ENCODE peak calls at places on chromosomes 13 and 19, in nine cellular contexts. N is T-cell; E is HS-5; G is RPMI7951; W is activated CD4-positive, alpha-beta T cell treated with anti-CD3 and anti-CD28 coated beads for 36 hours; M is stimulated activated CD8-positive, alpha-beta memory T cell treated with anti-CD3 and anti-CD28 coated beads, Interleukin-15, amount 100 ng/mL, for 24 hours; S is RPMI8226; L is posterior cingulate gyrus; B is activated B cell treated with CpG ODN at 0.5 μM for 24 hours. P is an unnamed sample.

GRCh38 chr19:41869374-41869955 is 7.6 kb upstream of the CD79A start:
- DNase-seq in N (no peak), E (no peak), G (no peak), W (no peak), M (no peak), S (no peak), L (no peak), B (no peak), P (no peak)

GRCh38 chr19:10113964-10114650 is 2.6 kb downstream of the P2RY11 start:
- DNase-seq in N (no peak), E (no peak), G (no peak), W (no peak), M (no peak), S (peak), L (no peak), B (no peak), P (no peak)

GRCh38 chr13:75908137-75908536 is 272.0 kb downstream of the LMO7 start:
- DNase-seq in N (no peak), E (no peak), G (peak), W (no peak), M (no peak), S (no peak), L (no peak), B (no peak), P (no peak)

GRCh38 chr13:98098511-98098910 is 44.4 kb upstream of the FARP1 start:
- DNase-seq in N (no peak), E (peak), G (no peak), W (no peak), M (no peak), S (no peak), L (no peak), B (no peak), P (no peak)

GRCh38 chr19:45469835-45470146 is 2.0 kb downstream of the FOSB start:
- DNase-seq in N (peak), E (no peak), G (no peak), W (peak), M (no peak), S (peak), L (no peak), B (no peak), P (no peak)

GRCh38 chr13:104592127-104592526 is 1525.9 kb upstream of the SLC10A2 start:
- DNase-seq in N (no peak), E (peak), G (no peak), W (no peak), M (no peak), S (no peak), L (no peak), B (no peak), P (peak)

GRCh38 chr13:84445776-84446175 is 563.5 kb upstream of the SLITRK1 start:
- DNase-seq in N (no peak), E (no peak), G (peak), W (no peak), M (no peak), S (no peak), L (no peak), B (no peak), P (no peak)

GRCh38 chr19:719081-719512 is 10.4 kb downstream of the PALM start:
- DNase-seq in N (no peak), E (no peak), G (no peak), W (no peak), M (no peak), S (no peak), L (peak), B (no peak), P (no peak)

GRCh38 chr13:20702530-20702929 is 969 bp upstream of the IL17D start:
- DNase-seq in N (no peak), E (no peak), G (no peak), W (no peak), M (no peak), S (no peak), L (no peak), B (no peak), P (peak)